ENCODE peak calls at places on chromosomes 11 and 22, in five cellular contexts. One of them, this sample, is unnamed.

GRCh38 chr22:49213731-49214352 is 613.8 kb downstream of the BRD1 start:
- DNase-seq in neuronal stem cell: no peak
- DNase-seq in mesenchymal stem cell: no peak
- DNase-seq in H1: no peak
- DNase-seq in H9: peak; percentile 15
- DNase-seq in this sample: no peak

GRCh38 chr22:29359469-29359868 is 28.9 kb downstream of the AP1B1 start:
- DNase-seq in H1: no peak
- DNase-seq in mesenchymal stem cell: peak; percentile 70
- DNase-seq in neuronal stem cell: no peak
- DNase-seq in H9: peak; percentile 69
- DNase-seq in this sample: peak; percentile 47

GRCh38 chr11:47550288-47551052 is 2.5 kb downstream of the CELF1 start:
- DNase-seq in neuronal stem cell: no peak
- DNase-seq in mesenchymal stem cell: peak; percentile 10
- DNase-seq in H9: no peak
- DNase-seq in H1: no peak
- DNase-seq in this sample: peak; percentile 17

GRCh38 chr22:40156001-40156516 is 21.7 kb upstream of the TNRC6B start:
- DNase-seq in mesenchymal stem cell: peak; percentile 90
- DNase-seq in H1: peak; percentile 19
- DNase-seq in neuronal stem cell: no peak
- DNase-seq in H9: peak; percentile 69
- DNase-seq in this sample: peak; percentile 75

GRCh38 chr11:36534276-36534675 is 24.2 kb upstream of the TRAF6 start:
- DNase-seq in mesenchymal stem cell: no peak
- DNase-seq in neuronal stem cell: no peak
- DNase-seq in H9: no peak
- DNase-seq in H1: no peak
- DNase-seq in this sample: no peak

GRCh38 chr22:48781868-48782267 is 1045.8 kb downstream of the BRD1 start:
- DNase-seq in H9: no peak
- DNase-seq in H1: no peak
- DNase-seq in mesenchymal stem cell: no peak
- DNase-seq in neuronal stem cell: no peak
- DNase-seq in this sample: no peak

GRCh38 chr11:30758946-30759501 is 172.9 kb upstream of the MPPED2 start:
- DNase-seq in neuronal stem cell: no peak
- DNase-seq in H1: no peak
- DNase-seq in mesenchymal stem cell: no peak
- DNase-seq in H9: no peak
- DNase-seq in this sample: no peak

GRCh38 chr11:45048313-45048841 is 97.7 kb upstream of the TP53I11 start:
- DNase-seq in H1: no peak
- DNase-seq in neuronal stem cell: no peak
- DNase-seq in H9: no peak
- DNase-seq in mesenchymal stem cell: no peak
- DNase-seq in this sample: no peak

GRCh38 chr11:22521226-22521625 is 104.4 kb downstream of the FANCF start:
- DNase-seq in H9: no peak
- DNase-seq in H1: no peak
- DNase-seq in mesenchymal stem cell: peak; percentile 47
- DNase-seq in neuronal stem cell: no peak
- DNase-seq in this sample: peak; percentile 91

GRCh38 chr11:128407962-128408361 is 179.4 kb downstream of the ETS1 start:
- DNase-seq in neuronal stem cell: no peak
- DNase-seq in H9: no peak
- DNase-seq in H1: no peak
- DNase-seq in mesenchymal stem cell: peak; percentile 85
- DNase-seq in this sample: peak; percentile 61

DNA sequence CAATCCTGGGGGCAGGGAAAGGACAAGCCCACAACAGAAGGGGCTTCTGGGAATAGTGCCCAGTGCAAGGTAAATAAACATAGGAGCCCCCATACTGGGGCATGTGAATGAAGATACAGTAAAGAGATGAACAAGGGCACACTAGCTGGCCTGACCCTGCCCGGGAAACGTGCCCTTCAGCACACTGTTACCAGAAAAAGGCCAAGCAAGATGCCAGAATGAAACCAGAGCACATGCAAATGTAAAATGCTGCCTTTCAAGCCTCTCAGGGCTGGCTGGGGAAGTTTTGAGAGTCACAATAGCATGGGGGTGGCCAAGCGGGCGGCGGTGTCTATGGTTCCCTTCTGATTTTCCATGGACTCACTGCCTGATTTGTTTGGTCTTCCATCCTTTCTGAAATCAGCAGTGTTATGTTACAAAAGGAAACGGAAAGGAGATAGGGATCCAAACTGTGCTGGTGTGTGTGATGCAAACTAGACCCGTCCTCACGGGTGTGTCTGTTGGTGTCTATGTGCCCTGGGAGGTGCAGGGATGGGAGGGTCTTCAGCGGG is 18.8 kb upstream of the SUSD2 start:
- DNase-seq in mesenchymal stem cell: no peak
- DNase-seq in H1: no peak
- DNase-seq in neuronal stem cell: no peak
- DNase-seq in H9: no peak
- DNase-seq in this sample: no peak
- H3K27ac ChIP-seq in mesenchymal stem cell: no peak overlapping the region
- H3K27ac ChIP-seq in H1: no peak overlapping the region
- H3K27ac ChIP-seq in neuronal stem cell: no peak overlapping the region
- H3K27ac ChIP-seq in H9: no peak overlapping the region
- H3K27ac ChIP-seq in this sample: no peak overlapping the region

GRCh38 chr22:30385913-30386312 is 1.3 kb downstream of the RNF215 start:
- DNase-seq in mesenchymal stem cell: no peak
- DNase-seq in H9: no peak
- DNase-seq in neuronal stem cell: no peak
- DNase-seq in H1: no peak
- DNase-seq in this sample: no peak

GRCh38 chr22:30386960-30387848 is at the start of gene RNF215:
- DNase-seq in H9: peak; percentile 94
- DNase-seq in neuronal stem cell: peak; percentile 88
- DNase-seq in H1: peak; percentile 77
- DNase-seq in mesenchymal stem cell: peak; percentile 74
- DNase-seq in this sample: peak; percentile 79

GRCh38 chr22:30383061-30383460 is 4.2 kb downstream of the RNF215 start:
- DNase-seq in mesenchymal stem cell: no peak
- DNase-seq in neuronal stem cell: no peak
- DNase-seq in H9: no peak
- DNase-seq in H1: no peak
- DNase-seq in this sample: no peak

GRCh38 chr22:30382340-30382739 is 4.9 kb downstream of the RNF215 start:
- DNase-seq in H9: no peak
- DNase-seq in H1: no peak
- DNase-seq in mesenchymal stem cell: no peak
- DNase-seq in neuronal stem cell: no peak
- DNase-seq in this sample: no peak

GRCh38 chr22:30386608-30386959 is 627 bp downstream of the RNF215 start:
- DNase-seq in H9: no peak
- DNase-seq in mesenchymal stem cell: no peak
- DNase-seq in neuronal stem cell: no peak
- DNase-seq in H1: no peak
- DNase-seq in this sample: no peak
- H4K8ac ChIP-seq in H9: no peak overlapping the region
- H4K8ac ChIP-seq in mesenchymal stem cell: peak overlapping the region; percentile 0
- H4K8ac ChIP-seq in neuronal stem cell: no peak overlapping the region
- H4K8ac ChIP-seq in H1: peak overlapping the region; percentile 75
- H4K8ac ChIP-seq in this sample: peak overlapping the region; percentile 85

GRCh38 chr22:42187646-42188045 is 57.0 kb upstream of the CYP2D6 start:
- DNase-seq in mesenchymal stem cell: no peak
- DNase-seq in neuronal stem cell: no peak
- DNase-seq in H1: no peak
- DNase-seq in H9: no peak
- DNase-seq in this sample: no peak
- H2BK12ac ChIP-seq in mesenchymal stem cell: no peak overlapping the region
- H2BK12ac ChIP-seq in neuronal stem cell: no peak overlapping the region
- H2BK12ac ChIP-seq in H1: no peak overlapping the region
- H2BK12ac ChIP-seq in H9: no peak overlapping the region
- H2BK12ac ChIP-seq in this sample: no peak overlapping the region

GRCh38 chr11:16605440-16605970 is 132.9 kb upstream of the C11orf58 start:
- DNase-seq in neuronal stem cell: peak; percentile 41
- DNase-seq in mesenchymal stem cell: peak; percentile 69
- DNase-seq in H9: peak; percentile 55
- DNase-seq in H1: no peak
- DNase-seq in this sample: peak; percentile 7
- H3K27ac ChIP-seq in neuronal stem cell: peak overlapping the region; percentile 62
- H3K27ac ChIP-seq in mesenchymal stem cell: peak overlapping the region; percentile 56
- H3K27ac ChIP-seq in H9: no peak overlapping the region
- H3K27ac ChIP-seq in H1: no peak overlapping the region
- H3K27ac ChIP-seq in this sample: no peak overlapping the region

GRCh38 chr11:14420223-14420622 is 61.2 kb upstream of the RRAS2 start:
- DNase-seq in H1: no peak
- DNase-seq in H9: peak; percentile 55
- DNase-seq in neuronal stem cell: no peak
- DNase-seq in mesenchymal stem cell: no peak
- DNase-seq in this sample: no peak

GRCh38 chr11:14423633-14424032 is 64.7 kb upstream of the RRAS2 start:
- DNase-seq in H9: no peak
- DNase-seq in neuronal stem cell: no peak
- DNase-seq in mesenchymal stem cell: peak; percentile 80
- DNase-seq in H1: no peak
- DNase-seq in this sample: no peak

GRCh38 chr11:14424096-14424495 is 65.1 kb upstream of the RRAS2 start:
- DNase-seq in H1: no peak
- DNase-seq in neuronal stem cell: no peak
- DNase-seq in mesenchymal stem cell: peak; percentile 80
- DNase-seq in H9: no peak
- DNase-seq in this sample: no peak

GRCh38 chr11:14422052-14422813 is 63.2 kb upstream of the RRAS2 start:
- DNase-seq in neuronal stem cell: peak; percentile 57
- DNase-seq in H1: peak; percentile 90
- DNase-seq in mesenchymal stem cell: peak; percentile 96
- DNase-seq in H9: peak; percentile 90
- DNase-seq in this sample: peak; percentile 95

DNA sequence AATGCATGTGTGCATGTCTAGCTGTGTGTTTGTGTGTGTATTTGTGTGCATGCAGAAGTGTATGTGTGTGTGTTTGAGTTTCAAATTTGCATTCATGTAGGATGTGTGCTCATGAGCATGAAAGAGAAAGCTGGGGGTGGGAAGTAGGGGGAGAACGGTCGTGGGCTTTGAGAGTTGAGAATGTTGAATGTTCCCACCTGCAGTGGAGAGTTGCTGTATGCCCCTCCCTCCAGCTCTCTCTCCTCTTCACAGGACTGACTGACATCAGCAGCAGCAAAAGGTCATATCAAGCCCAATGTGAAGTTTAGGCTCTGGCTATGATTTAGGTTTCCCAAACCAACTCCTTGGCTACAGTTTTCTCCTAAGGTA is 63.8 kb upstream of the RRAS2 start:
- DNase-seq in H1: no peak
- DNase-seq in neuronal stem cell: no peak
- DNase-seq in mesenchymal stem cell: no peak
- DNase-seq in H9: no peak
- DNase-seq in this sample: no peak
- H4K8ac ChIP-seq in H1: no peak overlapping the region
- H4K8ac ChIP-seq in neuronal stem cell: no peak overlapping the region
- H4K8ac ChIP-seq in mesenchymal stem cell: no peak overlapping the region
- H4K8ac ChIP-seq in H9: no peak overlapping the region
- H4K8ac ChIP-seq in this sample: no peak overlapping the region

DNA sequence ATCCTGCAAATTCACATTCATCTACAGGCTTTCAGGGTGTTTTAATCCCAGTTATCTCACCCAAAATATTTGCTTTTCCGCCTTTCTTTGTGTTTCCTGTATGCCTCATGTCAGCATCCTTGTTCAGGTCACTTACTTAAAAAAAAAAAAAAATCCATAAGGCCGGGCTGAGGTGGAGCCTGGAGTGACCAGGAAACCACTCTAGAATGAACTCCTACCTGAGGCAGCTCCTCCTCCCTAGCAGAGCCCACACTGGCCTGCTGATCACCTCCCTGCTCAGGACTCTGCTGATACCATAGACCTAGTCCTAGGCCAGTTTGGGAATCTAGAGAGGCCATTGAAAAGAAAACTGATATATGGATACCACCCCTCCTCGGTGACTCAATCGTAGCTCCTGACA is 8.7 kb upstream of the DGAT2 start:
- DNase-seq in H1: no peak
- DNase-seq in H9: no peak
- DNase-seq in neuronal stem cell: no peak
- DNase-seq in mesenchymal stem cell: no peak
- DNase-seq in this sample: no peak
- H2BK12ac ChIP-seq in H1: no peak overlapping the region
- H2BK12ac ChIP-seq in H9: no peak overlapping the region
- H2BK12ac ChIP-seq in neuronal stem cell: no peak overlapping the region
- H2BK12ac ChIP-seq in mesenchymal stem cell: no peak overlapping the region
- H2BK12ac ChIP-seq in this sample: no peak overlapping the region

GRCh38 chr11:2445948-2446551 is 1.2 kb downstream of the KCNQ1 start:
- DNase-seq in H1: no peak
- DNase-seq in neuronal stem cell: no peak
- DNase-seq in mesenchymal stem cell: no peak
- DNase-seq in H9: no peak
- DNase-seq in this sample: no peak
- H3K27ac ChIP-seq in H1: no peak overlapping the region
- H3K27ac ChIP-seq in neuronal stem cell: no peak overlapping the region
- H3K27ac ChIP-seq in mesenchymal stem cell: no peak overlapping the region
- H3K27ac ChIP-seq in H9: no peak overlapping the region
- H3K27ac ChIP-seq in this sample: no peak overlapping the region

GRCh38 chr11:5293028-5293427 is 8.7 kb downstream of the OR51B4 start:
- DNase-seq in neuronal stem cell: no peak
- DNase-seq in H9: no peak
- DNase-seq in mesenchymal stem cell: no peak
- DNase-seq in H1: no peak
- DNase-seq in this sample: no peak
- H4K8ac ChIP-seq in neuronal stem cell: no peak overlapping the region
- H4K8ac ChIP-seq in H9: no peak overlapping the region
- H4K8ac ChIP-seq in mesenchymal stem cell: no peak overlapping the region
- H4K8ac ChIP-seq in H1: no peak overlapping the region
- H4K8ac ChIP-seq in this sample: no peak overlapping the region

DNA sequence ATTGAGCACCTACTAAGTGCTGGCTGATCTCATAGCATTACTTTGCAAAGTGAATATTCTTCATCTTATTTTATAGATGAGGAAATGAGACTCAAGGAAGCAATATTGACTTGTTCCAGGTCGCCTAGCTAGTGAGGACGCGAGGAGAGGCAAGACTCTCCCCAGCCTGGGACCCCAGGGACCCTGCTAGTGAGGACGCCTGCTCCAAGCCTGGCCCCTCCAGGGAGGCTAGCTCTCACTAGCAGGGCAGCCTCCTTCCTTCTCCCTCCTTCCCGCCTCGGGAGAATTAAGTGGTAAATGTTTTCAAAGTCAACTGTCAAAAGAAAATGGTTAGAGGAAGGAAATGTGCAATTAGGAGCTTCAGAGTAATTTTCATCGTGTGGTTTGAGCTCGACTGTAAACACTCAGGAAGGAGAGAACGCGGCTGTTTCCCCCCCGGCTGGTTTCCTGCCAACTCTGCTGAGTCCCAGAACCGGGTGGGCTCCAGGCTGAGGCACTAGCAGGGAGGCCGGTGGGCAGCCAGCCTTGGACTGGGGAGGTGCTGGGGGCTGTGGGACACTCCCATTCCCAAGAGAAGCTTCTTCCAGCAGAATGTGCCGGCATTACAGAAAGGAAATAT is 17.9 kb downstream of the MYEOV start:
- DNase-seq in H9: no peak
- DNase-seq in neuronal stem cell: no peak
- DNase-seq in H1: no peak
- DNase-seq in mesenchymal stem cell: peak; percentile 38
- DNase-seq in this sample: no peak
- H2BK12ac ChIP-seq in H9: no peak overlapping the region
- H2BK12ac ChIP-seq in neuronal stem cell: no peak overlapping the region
- H2BK12ac ChIP-seq in H1: no peak overlapping the region
- H2BK12ac ChIP-seq in mesenchymal stem cell: no peak overlapping the region
- H2BK12ac ChIP-seq in this sample: no peak overlapping the region